ENCODE peak calls at places on chromosomes 13 and 19, in ten cellular contexts. O is RWPE1; X is HepG2; R is mesothelial cell of epicardium; W is BJ; G is progenitor cell of endocrine pancreas; P is transverse colon; Y is CD4-positive, alpha-beta T cell; K is spleen; H is AG04449. T is an unnamed sample.
A peak's percentile ranks its signal among the peaks of the same experiment; 100 is the strongest.

GRCh38 chr19:5036733-5037681 is 68.1 kb downstream of the KDM4B start:
- DNase-seq in O (no peak), H (no peak), W (no peak), R (no peak), X (no peak), P (no peak), K (no peak), Y (no peak), G (no peak), T (no peak)

GRCh38 chr13:50573046-50573445 is 270.4 kb downstream of the DLEU7 start:
- DNase-seq in W (no peak), O (no peak), Y (no peak), R (no peak), P (no peak), K (no peak), X (no peak), H (no peak), G (no peak), T (no peak)

GRCh38 chr13:75934889-75935288 is 298.8 kb downstream of the LMO7 start:
- DNase-seq in H (no peak), O (no peak), K (no peak), G (no peak), X (no peak), Y (no peak), R (no peak), W (no peak), P (no peak), T (no peak)

GRCh38 chr13:114111577-114111976 is 20.8 kb downstream of the RASA3 start:
- DNase-seq in O (no peak), K (peak; percentile 33), H (no peak), X (no peak), P (peak; percentile 8), R (no peak), G (no peak), W (peak; percentile 68), Y (no peak), T (no peak)

GRCh38 chr13:56457535-56458200 is 683.0 kb upstream of the PRR20A start:
- DNase-seq in R (no peak), G (no peak), Y (no peak), W (no peak), H (no peak), O (no peak), X (no peak), P (no peak), K (no peak), T (no peak)

GRCh38 chr13:111283457-111283856 is 37.0 kb upstream of the TEX29 start:
- DNase-seq in G (no peak), P (no peak), R (no peak), K (no peak), Y (no peak), O (no peak), X (no peak), H (no peak), W (no peak), T (no peak)

GRCh38 chr19:35141627-35142401 is 1.2 kb upstream of the FXYD7 start:
- DNase-seq in R (no peak), W (no peak), G (no peak), H (no peak), K (no peak), P (no peak), Y (no peak), O (no peak), X (no peak), T (no peak)

GRCh38 chr19:1854542-1855039 is 6.3 kb upstream of the REXO1 start:
- DNase-seq in O (no peak), W (no peak), G (no peak), K (peak; percentile 89), R (no peak), X (no peak), H (no peak), Y (no peak), P (peak; percentile 36), T (no peak)

DNA sequence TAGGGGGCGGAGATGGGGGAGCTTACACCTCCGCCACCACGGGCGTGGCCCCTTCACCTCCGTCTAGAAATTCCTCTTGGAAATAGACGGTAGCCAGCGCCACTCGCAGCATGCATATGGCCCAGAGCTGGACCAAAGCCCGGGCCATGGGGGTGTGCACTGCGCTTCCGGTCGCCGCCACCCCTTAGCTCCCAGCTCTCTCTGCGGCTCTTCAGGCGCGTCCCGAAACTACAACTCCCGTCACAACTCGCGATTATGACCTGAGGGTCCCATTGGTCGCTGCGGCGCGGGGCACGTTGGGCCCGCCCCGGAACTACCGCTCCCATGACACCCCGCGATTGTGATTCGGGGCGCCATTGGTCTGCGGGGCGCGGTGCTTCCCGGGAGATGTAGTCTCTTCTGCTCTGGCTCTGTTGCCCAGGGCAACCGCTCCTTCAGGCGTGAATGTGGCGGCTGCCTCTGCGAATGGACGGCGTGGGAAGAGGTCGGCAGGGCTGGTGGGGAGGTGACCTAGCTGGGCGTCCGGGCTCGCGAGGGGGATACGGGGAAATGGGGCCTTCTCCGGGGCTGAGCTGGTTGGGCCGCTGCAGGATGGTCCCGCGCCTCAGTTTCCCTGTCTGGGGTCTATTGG is at the start of the genes C19orf44 and CALR3:
- DNase-seq in K (peak; percentile 98), H (peak; percentile 83), W (peak; percentile 94), R (peak; percentile 94), Y (peak; percentile 96), O (peak; percentile 98), P (peak; percentile 99), G (peak; percentile 96), X (peak; percentile 96), T (peak; percentile 98)
- TF ChIP-seq CTCF in K (peak; percentile 20), H (no peak), W (no peak), R (no peak), Y (no peak), O (no peak), P (no peak), G (no peak), X (peak; percentile 34), T (no peak)

GRCh38 chr19:12656899-12657571 is 9.5 kb downstream of the MAN2B1 start:
- DNase-seq in R (no peak), Y (no peak), W (no peak), O (no peak), G (no peak), K (no peak), X (no peak), P (no peak), H (no peak), T (no peak)
- TF ChIP-seq CTCF in R (no peak), Y (no peak), W (no peak), O (no peak), G (no peak), K (no peak), X (no peak), P (no peak), H (no peak), T (no peak)

GRCh38 chr19:7868671-7869452 is 5.3 kb downstream of the PRR36 start:
- DNase-seq in P (peak; percentile 83), K (peak; percentile 96), H (no peak), R (peak; percentile 73), W (no peak), X (peak; percentile 87), O (peak; percentile 76), G (peak; percentile 64), Y (peak; percentile 83), T (peak; percentile 92)
- TF ChIP-seq CTCF in P (peak; percentile 79), K (peak; percentile 97), H (peak; percentile 73), R (peak; percentile 96), W (peak; percentile 11), X (peak; percentile 70), O (peak; percentile 92), G (peak; percentile 90), Y (peak; percentile 69), T (peak; percentile 97)

GRCh38 chr13:110089815-110090214 is 217.1 kb downstream of the COL4A1 start:
- DNase-seq in W (no peak), R (no peak), K (no peak), O (peak; percentile 17), X (no peak), H (no peak), P (no peak), G (no peak), Y (no peak), T (no peak)
- TF ChIP-seq CTCF in W (peak; percentile 40), R (peak; percentile 71), K (no peak), O (peak; percentile 12), X (no peak), H (peak; percentile 11), P (peak; percentile 25), G (peak; percentile 42), Y (no peak), T (no peak)

GRCh38 chr19:33499248-33499647 is 22.3 kb downstream of the PEPD start:
- DNase-seq in P (no peak), K (peak; percentile 27), H (no peak), R (peak; percentile 7), X (no peak), W (no peak), G (no peak), O (no peak), Y (no peak), T (no peak)
- TF ChIP-seq CTCF in P (no peak), K (no peak), H (no peak), R (no peak), X (no peak), W (no peak), G (no peak), O (no peak), Y (no peak), T (no peak)

DNA sequence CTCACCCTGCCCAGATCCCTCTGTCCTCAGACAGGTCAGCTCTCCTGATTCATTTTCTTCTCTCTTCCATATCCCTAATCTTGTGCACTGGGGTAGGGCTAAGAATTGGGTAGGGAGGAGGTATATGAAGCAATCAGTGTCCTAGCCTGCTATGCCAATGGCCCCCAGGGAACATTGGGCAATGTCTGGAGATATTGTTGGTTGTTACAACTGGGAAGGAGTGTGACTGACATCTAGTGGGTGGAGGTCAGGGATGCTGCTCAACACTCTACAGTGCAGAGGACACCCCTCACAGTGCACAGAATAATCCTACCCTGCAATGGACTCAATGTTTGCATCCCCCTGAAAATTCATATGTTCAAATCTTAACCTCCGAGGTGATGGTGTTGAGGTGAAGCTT is 57.5 kb downstream of the CPAMD8 start:
- DNase-seq in R (no peak), W (no peak), K (no peak), X (peak; percentile 25), G (no peak), H (no peak), Y (no peak), O (peak; percentile 37), P (no peak), T (no peak)
- TF ChIP-seq CTCF in R (no peak), W (no peak), K (no peak), X (peak; percentile 75), G (no peak), H (no peak), Y (no peak), O (no peak), P (no peak), T (no peak)

GRCh38 chr19:21023901-21024300 is 3.4 kb downstream of the ZNF430 start:
- DNase-seq in Y (no peak), X (no peak), O (peak; percentile 9), R (no peak), H (no peak), G (no peak), W (peak; percentile 14), P (no peak), K (no peak), T (no peak)
- TF ChIP-seq CTCF in Y (no peak), X (no peak), O (no peak), R (no peak), H (no peak), G (no peak), W (no peak), P (no peak), K (no peak), T (no peak)

GRCh38 chr19:8988204-8988603 is 22.0 kb downstream of the MUC16 start:
- DNase-seq in K (peak; percentile 19), H (no peak), O (no peak), Y (no peak), W (no peak), X (no peak), R (no peak), P (no peak), G (no peak), T (no peak)
- TF ChIP-seq CTCF in K (no peak), H (no peak), O (no peak), Y (no peak), W (no peak), X (no peak), R (peak; percentile 35), P (no peak), G (no peak), T (no peak)

T was measured in GM13976.